ENCODE peak calls at places on chromosomes 1 and 21, in four cellular contexts. H is GM12878, W is HepG2, R is K562. F is an unnamed sample.

GRCh38 chr1:43286115-43286514 is 734 bp upstream of the C1orf210 start:
- DNase-seq in H (no peak), W (no peak), R (no peak), F (no peak)

GRCh38 chr1:54870869-54871268 is 16.1 kb downstream of the DHCR24 start:
- DNase-seq in H (no peak), W (no peak), R (no peak), F (no peak)

GRCh38 chr1:51990478-51990965 is at the start of gene RAB3B:
- DNase-seq in H (no peak), W (peak), R (peak), F (peak)

GRCh38 chr1:42290130-42290529 is 44.9 kb downstream of the FOXJ3 start:
- DNase-seq in H (no peak), W (no peak), R (no peak), F (no peak)

GRCh38 chr1:72623299-72623708 is 341.0 kb upstream of the NEGR1 start:
- DNase-seq in H (peak), W (peak), R (no peak), F (peak)

GRCh38 chr1:41260768-41261167 is 18.7 kb upstream of the SCMH1 start:
- DNase-seq in H (no peak), W (no peak), R (no peak), F (no peak)

GRCh38 chr1:79037085-79037484 is 30.6 kb upstream of the ADGRL4 start:
- DNase-seq in H (no peak), W (no peak), R (no peak), F (no peak)

GRCh38 chr1:170560681-170561285 is 28.8 kb downstream of the GORAB start:
- DNase-seq in H (no peak), W (no peak), R (no peak), F (no peak)

GRCh38 chr1:188022661-188023060 is 1193.9 kb downstream of the PLA2G4A start:
- DNase-seq in H (no peak), W (no peak), R (no peak), F (no peak)

GRCh38 chr1:9593492-9594465 is 5.1 kb downstream of the TMEM201 start:
- DNase-seq in H (peak), W (peak), R (peak), F (peak)

GRCh38 chr1:109282497-109282951 is 421 bp downstream of the PSRC1 start:
- DNase-seq in H (no peak), W (no peak), R (no peak), F (no peak)

DNA sequence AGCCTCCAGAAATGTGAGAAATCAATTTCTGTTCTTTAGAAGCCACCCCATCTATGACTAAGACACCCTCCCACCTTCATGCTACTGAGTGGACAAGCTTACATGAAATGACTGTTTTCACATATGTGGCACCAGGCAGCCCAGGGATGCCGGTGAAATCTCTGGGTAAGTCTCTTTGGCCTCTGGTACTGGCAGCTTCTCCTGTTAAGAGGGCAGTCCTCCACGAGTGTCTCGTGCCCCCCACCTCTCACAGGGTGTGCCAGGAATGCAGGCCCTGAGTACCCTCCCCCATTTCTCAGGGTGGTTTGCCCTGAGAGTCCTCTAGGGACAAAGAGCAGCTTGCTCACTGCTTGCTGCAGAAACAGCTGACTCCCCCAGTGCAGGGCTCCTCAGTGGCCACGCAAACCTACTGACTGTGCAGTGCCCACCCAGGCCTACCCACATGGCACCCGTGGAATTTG is 3.2 kb upstream of the PRXL2B start:
- DNase-seq in H (no peak), W (no peak), R (no peak), F (no peak)
- TF ChIP-seq FOXK2 in H (no peak), W (no peak), R (no peak), F (no peak)

DNA sequence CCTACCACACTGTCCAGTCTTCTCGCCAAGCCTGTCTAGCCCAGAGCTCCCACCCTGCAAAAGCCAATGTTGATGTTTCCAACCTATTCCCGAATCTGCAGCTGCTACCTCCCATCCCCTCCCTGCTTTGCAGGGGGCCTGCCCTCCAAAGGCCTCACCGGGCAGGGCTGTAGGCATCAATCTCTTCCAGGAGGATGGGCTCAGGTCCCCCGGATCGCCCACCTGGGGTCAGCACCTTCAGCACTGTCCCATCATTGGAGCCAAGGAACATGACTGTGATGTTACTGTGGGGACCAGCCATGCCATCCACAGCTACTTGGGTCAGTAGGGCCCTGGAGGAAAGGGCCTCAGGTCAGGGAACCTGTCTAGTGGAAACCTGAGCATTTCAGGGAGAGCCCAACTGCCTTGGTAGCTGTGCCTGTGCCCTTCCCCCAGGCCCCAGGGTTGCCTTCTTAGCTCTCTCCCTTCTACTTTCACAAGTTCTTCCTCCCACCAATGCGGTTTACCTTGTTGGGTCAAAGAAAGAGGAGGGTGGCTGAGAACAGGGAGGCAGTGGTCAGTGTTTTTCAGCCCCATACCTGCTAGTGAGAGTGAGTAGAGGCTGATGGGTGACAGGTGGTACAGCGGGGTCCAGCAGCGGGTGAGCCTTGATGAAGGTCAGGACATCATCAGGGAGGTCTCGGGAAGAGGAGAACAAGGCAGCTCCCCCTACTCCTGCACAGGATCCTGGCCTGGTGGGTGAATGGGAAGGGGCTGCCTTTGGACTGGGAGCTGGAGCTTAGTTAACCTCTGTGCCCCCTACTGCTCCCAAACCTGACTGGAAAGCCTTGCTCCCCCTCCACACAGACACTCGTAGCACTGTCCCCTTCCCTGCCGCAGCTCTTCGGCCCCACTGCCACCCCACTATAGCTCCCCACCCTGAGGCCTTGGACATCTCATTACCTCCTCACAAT is 10.7 kb downstream of the SEMA6C start:
- DNase-seq in H (no peak), W (no peak), R (no peak), F (no peak)
- TF ChIP-seq FOXK2 in H (no peak), W (no peak), R (no peak), F (no peak)

GRCh38 chr1:2274968-2275475 is 46.9 kb downstream of the SKI start:
- DNase-seq in H (no peak), W (no peak), R (no peak), F (no peak)

GRCh38 chr1:2275796-2276536 is 47.8 kb downstream of the SKI start:
- DNase-seq in H (no peak), W (no peak), R (peak), F (no peak)

GRCh38 chr1:2272686-2273400 is 44.7 kb downstream of the SKI start:
- DNase-seq in H (no peak), W (no peak), R (no peak), F (no peak)

GRCh38 chr1:2273401-2274090 is 45.4 kb downstream of the SKI start:
- DNase-seq in H (no peak), W (no peak), R (no peak), F (no peak)

GRCh38 chr1:2274231-2274967 is 46.3 kb downstream of the SKI start:
- DNase-seq in H (no peak), W (no peak), R (no peak), F (no peak)
- TF ChIP-seq FOXK2 in H (no peak), W (no peak), R (no peak), F (no peak)

DNA sequence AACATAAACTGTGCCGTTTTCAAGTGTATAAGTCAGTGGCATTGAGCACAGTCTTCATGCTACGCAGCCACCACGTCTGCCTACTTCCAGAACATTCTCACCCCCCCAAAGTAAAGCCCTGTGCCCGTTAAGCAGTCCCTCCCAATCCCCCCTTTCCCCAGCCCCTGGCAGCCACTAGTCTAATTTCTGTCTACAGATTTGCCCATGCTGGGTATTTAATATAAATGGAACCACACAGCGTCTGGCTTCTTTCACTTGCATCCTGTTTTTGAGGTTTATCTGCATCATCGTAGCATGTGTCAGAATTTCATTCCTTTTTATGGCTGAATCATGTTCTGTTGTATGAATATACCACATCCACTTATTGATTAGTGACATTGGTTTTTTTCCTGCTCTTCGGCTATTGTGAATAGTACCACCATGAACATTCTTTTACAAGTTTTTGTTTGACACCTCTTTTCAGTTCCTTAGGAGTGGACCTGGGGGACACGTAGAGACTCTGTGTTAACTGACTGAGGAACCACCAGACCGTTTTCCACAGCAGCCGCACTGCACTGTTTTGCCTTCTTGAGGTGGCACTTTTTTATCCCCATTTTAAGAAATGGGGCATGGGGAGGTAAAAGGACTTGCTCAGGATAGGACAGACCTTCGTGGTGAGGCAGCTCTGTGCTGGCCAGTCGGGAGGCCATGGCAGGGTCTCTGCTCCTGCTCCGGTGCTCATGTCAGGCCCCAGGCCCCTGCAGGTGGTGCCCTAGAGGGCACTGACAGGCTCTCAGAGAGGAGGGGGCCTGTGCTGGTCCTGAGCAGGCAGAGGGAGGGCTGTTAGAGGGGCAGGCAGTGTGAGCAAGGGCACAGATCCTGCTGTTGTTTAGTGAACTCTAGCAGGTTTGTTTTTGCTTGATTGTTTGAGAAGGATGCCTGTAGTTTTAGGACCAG is 123.8 kb downstream of the PCBP3 start:
- DNase-seq in H (no peak), W (no peak), R (no peak), F (no peak)
- TF ChIP-seq FOXK2 in H (no peak), W (no peak), R (no peak), F (no peak)

F was measured in HEK293T.